ENCODE peak calls at places on chromosomes 4 and X, in ten cellular contexts. T is GM10248, K is AG10803, S is B cell, X is left ventricle myocardium inferior, N is choroid plexus epithelial cell, V is AG09309, P is foreskin fibroblast, F is osteocyte, W is AG04450. A is an unnamed sample.

GRCh38 chr4:45160932-45161331 is 434.6 kb upstream of the GNPDA2 start:
- DNase-seq in W (no peak), K (no peak), F (no peak), T (no peak), V (no peak), N (no peak), X (no peak), S (no peak), P (no peak), A (no peak)

GRCh38 chrX:11341274-11342256 is 48.4 kb downstream of the AMELX start:
- DNase-seq in N (peak; percentile 90), T (peak; percentile 19), S (peak; percentile 17), F (no peak), W (no peak), X (peak; percentile 48), P (peak; percentile 88), K (peak; percentile 71), V (peak; percentile 59), A (peak; percentile 91)

GRCh38 chrX:49177338-49177833 is 5.7 kb downstream of the PLP2 start:
- DNase-seq in S (peak; percentile 47), P (no peak), V (no peak), K (no peak), T (no peak), N (no peak), W (no peak), X (no peak), F (no peak), A (no peak)

GRCh38 chr4:48944659-48945290 is 38.2 kb upstream of the OCIAD2 start:
- DNase-seq in T (peak; percentile 31), W (no peak), X (no peak), P (no peak), K (no peak), V (no peak), N (no peak), S (no peak), F (no peak), A (no peak)

GRCh38 chr4:77505958-77506319 is 99.7 kb upstream of the CXCL13 start:
- DNase-seq in N (no peak), P (no peak), W (no peak), V (no peak), K (no peak), X (no peak), S (no peak), F (no peak), T (no peak), A (no peak)

GRCh38 chr4:16233569-16234177 is 7.4 kb upstream of the TAPT1 start:
- DNase-seq in W (no peak), N (no peak), K (no peak), P (no peak), X (no peak), S (no peak), F (no peak), T (no peak), V (no peak), A (no peak)

GRCh38 chr4:76558391-76559235 is 123.6 kb downstream of the SHROOM3 start:
- DNase-seq in K (peak; percentile 46), S (no peak), N (no peak), F (no peak), X (no peak), P (no peak), T (no peak), W (no peak), V (no peak), A (no peak)

GRCh38 chrX:24838624-24839023 is 144.9 kb downstream of the POLA1 start:
- DNase-seq in W (no peak), P (peak; percentile 16), N (peak; percentile 62), X (no peak), T (peak; percentile 6), F (no peak), K (peak; percentile 31), S (no peak), V (peak; percentile 13), A (peak; percentile 50)

GRCh38 chrX:39195156-39195555 is 393.9 kb downstream of the MID1IP1 start:
- DNase-seq in T (no peak), W (no peak), S (no peak), P (no peak), F (no peak), V (no peak), X (no peak), K (no peak), N (no peak), A (no peak)

GRCh38 chrX:152020895-152021294 is 46.4 kb upstream of the GABRE start:
- DNase-seq in N (no peak), V (no peak), K (no peak), S (no peak), T (no peak), P (no peak), X (no peak), F (no peak), W (no peak), A (no peak)

GRCh38 chr4:127775843-127776242 is 6.3 kb upstream of the HSPA4L start:
- DNase-seq in T (no peak), P (no peak), S (no peak), V (no peak), X (no peak), K (no peak), F (no peak), N (no peak), W (no peak), A (no peak)

GRCh38 chr4:78414116-78414515 is 137.5 kb upstream of the ANXA3 start:
- DNase-seq in T (no peak), V (no peak), S (no peak), W (no peak), N (peak; percentile 15), K (peak; percentile 50), F (no peak), P (peak; percentile 4), X (no peak), A (peak; percentile 5)

GRCh38 chr4:6834867-6835266 is 52.3 kb downstream of the KIAA0232 start:
- DNase-seq in X (no peak), V (no peak), K (peak; percentile 13), T (no peak), F (no peak), W (no peak), S (no peak), P (peak; percentile 25), N (peak; percentile 41), A (peak; percentile 14)

GRCh38 chr4:70833701-70834100 is 6.0 kb downstream of the GRSF1 start:
- DNase-seq in T (no peak), S (no peak), P (no peak), N (no peak), F (no peak), W (no peak), V (no peak), K (peak; percentile 34), X (no peak), A (peak; percentile 38)

GRCh38 chrX:17377795-17378194 is 2.8 kb downstream of the NHS start:
- DNase-seq in S (no peak), F (no peak), N (peak; percentile 5), V (no peak), T (no peak), X (no peak), K (no peak), W (no peak), P (no peak), A (no peak)

GRCh38 chrX:9824554-9824953 is 38.3 kb downstream of the SHROOM2 start:
- DNase-seq in T (no peak), N (peak; percentile 14), F (no peak), W (no peak), K (no peak), V (no peak), S (no peak), X (no peak), P (no peak), A (no peak)

DNA sequence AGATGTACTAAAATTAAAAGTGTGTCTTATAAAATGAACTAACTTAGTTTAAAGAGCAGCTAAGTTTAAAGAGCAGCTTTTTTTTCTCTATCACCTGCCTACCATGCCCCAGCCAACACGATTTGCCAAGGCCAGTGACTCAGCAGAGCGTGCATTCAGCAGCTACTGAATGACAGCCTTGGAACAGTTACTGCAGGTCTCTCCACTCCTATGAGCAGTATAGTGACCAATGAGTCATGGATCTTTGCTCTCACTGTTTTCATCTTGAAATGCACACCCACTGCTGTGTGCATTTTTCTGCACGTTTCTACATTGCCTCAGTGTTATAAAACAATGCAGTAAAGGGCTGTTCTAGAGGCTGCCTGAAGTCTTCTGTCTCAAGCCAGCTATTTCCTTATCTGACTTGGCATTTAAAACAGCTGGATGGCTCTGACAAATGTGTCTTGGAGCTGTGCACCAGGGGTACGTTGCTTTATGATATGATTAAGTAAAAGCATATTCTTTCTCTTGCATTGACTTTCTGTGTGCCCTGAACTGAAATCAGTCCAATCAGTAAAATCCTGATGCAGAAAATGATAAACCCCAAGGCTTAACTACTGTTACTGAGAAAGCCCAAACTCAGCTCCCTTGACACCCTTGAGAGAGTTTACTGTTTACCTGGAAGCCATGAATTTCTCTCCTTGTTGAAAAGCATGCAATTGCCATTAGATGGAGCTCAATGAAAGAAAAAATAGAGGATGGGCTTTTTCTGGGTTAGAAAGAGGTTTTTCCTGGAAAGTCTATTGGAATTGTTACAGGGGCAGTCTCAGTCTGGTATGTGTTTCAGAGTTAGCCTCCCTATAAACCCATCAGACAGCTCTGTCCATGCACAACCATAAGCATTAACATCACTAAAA is 66.2 kb upstream of the C4orf54 start:
- DNase-seq in P (peak; percentile 2), S (no peak), N (peak; percentile 49), K (peak; percentile 25), X (peak; percentile 58), V (peak; percentile 10), T (no peak), W (peak; percentile 63), F (no peak), A (peak; percentile 79)
- TF ChIP-seq CTCF in P (no peak), S (no peak), N (no peak), K (no peak), X (no peak), V (no peak), T (no peak), W (peak; percentile 1), F (no peak), A (no peak)

DNA sequence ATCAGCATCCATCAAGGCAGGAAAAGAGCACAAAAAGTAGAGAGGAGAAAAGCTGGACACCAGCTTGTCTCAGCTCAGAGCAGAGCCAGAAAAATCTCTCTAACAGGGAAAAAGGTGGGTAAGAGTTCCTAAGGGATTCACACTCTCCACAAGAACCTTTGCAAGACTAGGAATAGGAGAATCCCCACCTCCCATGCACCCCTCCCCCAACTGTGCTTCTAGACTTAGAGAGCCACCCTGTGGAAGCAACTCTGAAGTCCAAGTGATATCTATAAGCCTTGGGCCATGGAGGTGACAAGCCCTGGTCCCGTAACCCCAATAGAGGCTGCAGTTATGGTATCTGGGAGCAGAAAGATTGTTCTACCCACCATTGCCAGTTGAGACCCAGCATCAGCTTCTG is 267.6 kb upstream of the MTMR8 start:
- DNase-seq in N (no peak), F (no peak), W (no peak), P (no peak), S (no peak), V (no peak), T (no peak), K (no peak), X (no peak), A (no peak)
- TF ChIP-seq CTCF in N (no peak), F (no peak), W (no peak), P (no peak), S (no peak), V (no peak), T (no peak), K (no peak), X (no peak), A (no peak)

GRCh38 chr4:72567821-72568620 is 1.0 kb downstream of the ADAMTS3 start:
- DNase-seq in X (peak; percentile 40), P (peak; percentile 66), K (peak; percentile 47), S (no peak), F (no peak), V (peak; percentile 24), W (peak; percentile 44), N (peak; percentile 93), T (peak; percentile 18), A (peak; percentile 64)
- TF ChIP-seq CTCF in X (peak; percentile 28), P (peak; percentile 34), K (peak; percentile 33), S (no peak), F (peak; percentile 49), V (peak; percentile 52), W (peak; percentile 59), N (peak; percentile 74), T (no peak), A (peak; percentile 39)

GRCh38 chr4:181582595-181582994 is 660.6 kb upstream of the TENM3 start:
- DNase-seq in N (no peak), P (no peak), F (no peak), T (no peak), V (no peak), K (no peak), S (no peak), W (no peak), X (no peak), A (no peak)
- TF ChIP-seq CTCF in N (peak; percentile 19), P (no peak), F (peak; percentile 18), T (no peak), V (no peak), K (no peak), S (no peak), W (peak; percentile 7), X (no peak), A (peak; percentile 9)

A was measured in cardiac fibroblast.